ENCODE peak calls at places on chromosomes 6 and 20, in seven cellular contexts. N is cardiac fibroblast, M is osteocyte, S is lung, Q is brain microvascular endothelial cell, G is left ventricle myocardium inferior, F is Caco-2. O is an unnamed sample.

GRCh38 chr6:89385156-89385667 is 26.9 kb downstream of the RRAGD start:
- DNase-seq in S (no peak), F (no peak), Q (no peak), G (no peak), N (peak), M (no peak), O (no peak)

GRCh38 chr20:54043044-54043967 is 27.1 kb downstream of the BCAS1 start:
- DNase-seq in G (no peak), N (no peak), F (no peak), S (no peak), M (no peak), Q (no peak), O (no peak)

GRCh38 chr6:168272379-168273011 is 47.1 kb downstream of the DACT2 start:
- DNase-seq in S (no peak), N (no peak), Q (no peak), M (no peak), F (no peak), G (no peak), O (no peak)

GRCh38 chr20:56212071-56212470 is 36.5 kb upstream of the MC3R start:
- DNase-seq in Q (no peak), N (no peak), F (no peak), M (no peak), S (no peak), G (no peak), O (no peak)

GRCh38 chr6:24339932-24340331 is 17.9 kb downstream of the DCDC2 start:
- DNase-seq in Q (no peak), N (no peak), G (no peak), F (no peak), S (no peak), M (no peak), O (no peak)

GRCh38 chr6:108947114-108947854 is 99.1 kb downstream of the ARMC2 start:
- DNase-seq in S (no peak), N (peak), G (no peak), F (no peak), M (no peak), Q (peak), O (no peak)

GRCh38 chr6:142013286-142013685 is 119.4 kb upstream of the GJE1 start:
- DNase-seq in F (no peak), G (no peak), M (no peak), N (peak), Q (peak), S (no peak), O (no peak)

GRCh38 chr6:15996030-15996429 is 132.9 kb upstream of the MYLIP start:
- DNase-seq in G (no peak), N (no peak), M (no peak), S (no peak), F (no peak), Q (peak), O (no peak)

GRCh38 chr6:44657201-44657824 is 269.8 kb downstream of the CDC5L start:
- DNase-seq in G (no peak), S (no peak), N (no peak), Q (peak), M (no peak), F (no peak), O (no peak)

GRCh38 chr6:166313255-166314070 is 5.3 kb upstream of the PRR18 start:
- DNase-seq in N (peak), S (no peak), M (no peak), Q (no peak), F (no peak), G (no peak), O (peak)

GRCh38 chr6:44062771-44063560 is 64.3 kb downstream of the MRPL14 start:
- DNase-seq in M (no peak), N (no peak), S (no peak), F (no peak), G (no peak), Q (no peak), O (no peak)

GRCh38 chr20:38148328-38149102 is 16.6 kb downstream of the TGM2 start:
- DNase-seq in G (peak), N (no peak), F (no peak), S (no peak), M (no peak), Q (no peak), O (no peak)

GRCh38 chr20:3045816-3046676 is at the start of gene MRPS26:
- DNase-seq in N (peak), Q (peak), S (peak), F (peak), G (peak), M (peak), O (peak)

GRCh38 chr6:127120109-127120786 is 1.8 kb downstream of the RSPO3 start:
- DNase-seq in Q (no peak), S (no peak), F (no peak), M (no peak), G (no peak), N (no peak), O (peak)

GRCh38 chr6:109772961-109773431 is 81.9 kb downstream of the FIG4 start:
- DNase-seq in S (no peak), F (no peak), G (peak), Q (peak), M (no peak), N (peak), O (no peak)

GRCh38 chr6:127582777-127583462 is 5.9 kb downstream of the C6orf58 start:
- DNase-seq in G (no peak), F (no peak), Q (peak), M (no peak), S (no peak), N (peak), O (no peak)

DNA sequence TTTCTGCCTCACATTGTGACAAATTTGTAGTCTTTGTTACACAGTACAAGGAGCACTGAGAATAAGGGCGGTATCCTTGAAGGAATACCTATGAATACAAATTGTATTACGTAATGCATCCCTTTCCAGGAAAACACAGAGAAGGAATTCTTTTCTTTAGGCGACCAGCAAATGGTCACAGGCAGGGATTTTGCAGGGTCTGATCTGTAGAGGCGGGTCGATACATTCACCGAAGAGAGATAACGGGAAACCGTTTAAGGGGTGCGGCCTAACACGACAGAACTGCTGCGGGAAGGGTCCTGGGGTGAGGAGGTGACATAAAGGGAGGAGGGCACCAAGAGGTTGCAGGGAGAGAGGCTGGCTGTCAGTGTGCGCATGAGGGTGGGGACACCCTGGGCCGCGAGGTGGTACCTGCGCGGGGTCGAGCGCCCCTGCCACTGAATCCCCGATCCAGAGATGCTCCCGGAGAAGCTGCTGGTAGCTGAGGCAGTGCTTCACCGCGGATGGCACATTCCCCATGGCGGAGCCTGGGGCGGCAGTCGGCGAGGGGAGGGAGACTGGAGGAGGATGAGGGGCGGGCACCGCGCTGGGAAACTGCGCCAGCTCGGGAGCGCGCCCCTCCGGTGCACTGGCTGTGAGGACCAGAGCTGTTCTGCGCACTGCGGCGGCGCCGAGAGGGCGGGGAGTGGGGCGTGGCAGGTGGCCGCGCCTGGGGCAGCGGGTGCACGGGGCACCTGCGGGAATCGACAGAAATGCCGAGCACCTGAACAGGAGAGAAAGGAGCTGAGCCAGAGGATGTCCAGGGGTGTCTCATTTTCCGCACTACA is at the start of gene HMGCLL1:
- DNase-seq in S (peak), M (peak), F (peak), N (no peak), G (peak), Q (peak), O (peak)
- TF ChIP-seq CTCF in S (no peak), M (no peak), F (no peak), N (no peak), G (no peak), Q (no peak), O (no peak)

DNA sequence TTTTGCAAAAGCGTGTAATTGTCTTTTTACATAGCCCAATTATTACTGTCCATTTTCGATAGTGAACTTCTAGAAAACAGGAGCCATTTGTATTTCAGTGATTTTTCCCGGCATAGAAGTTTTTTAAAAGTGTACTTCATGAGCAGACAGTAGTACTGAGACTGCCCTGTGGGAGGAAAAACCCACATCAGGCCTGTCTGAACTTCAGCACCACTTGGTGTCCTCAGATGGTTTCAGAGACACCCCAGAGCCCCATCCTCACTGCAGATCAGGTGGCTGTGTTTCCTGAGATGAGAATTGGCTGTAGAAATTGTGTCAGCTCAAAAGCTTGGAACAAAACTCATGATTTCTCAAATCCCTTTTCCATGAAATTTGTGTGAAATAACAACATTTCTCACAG is 110.1 kb upstream of the RIN2 start:
- DNase-seq in M (no peak), N (no peak), S (no peak), Q (no peak), G (no peak), F (no peak), O (no peak)
- TF ChIP-seq CTCF in M (no peak), N (no peak), S (no peak), Q (no peak), G (no peak), F (no peak), O (no peak)

GRCh38 chr20:21559305-21559704 is 45.4 kb upstream of the NKX2-2 start:
- DNase-seq in F (no peak), S (no peak), Q (no peak), N (no peak), M (no peak), G (no peak), O (no peak)
- TF ChIP-seq CTCF in F (no peak), S (no peak), Q (no peak), N (no peak), M (no peak), G (no peak), O (no peak)

GRCh38 chr6:99425647-99426453 is 742 bp upstream of the PNISR start:
- DNase-seq in Q (peak), N (peak), S (peak), M (peak), F (peak), G (peak), O (peak)
- TF ChIP-seq CTCF in Q (peak), N (peak), S (no peak), M (peak), F (peak), G (peak), O (peak)

DNA sequence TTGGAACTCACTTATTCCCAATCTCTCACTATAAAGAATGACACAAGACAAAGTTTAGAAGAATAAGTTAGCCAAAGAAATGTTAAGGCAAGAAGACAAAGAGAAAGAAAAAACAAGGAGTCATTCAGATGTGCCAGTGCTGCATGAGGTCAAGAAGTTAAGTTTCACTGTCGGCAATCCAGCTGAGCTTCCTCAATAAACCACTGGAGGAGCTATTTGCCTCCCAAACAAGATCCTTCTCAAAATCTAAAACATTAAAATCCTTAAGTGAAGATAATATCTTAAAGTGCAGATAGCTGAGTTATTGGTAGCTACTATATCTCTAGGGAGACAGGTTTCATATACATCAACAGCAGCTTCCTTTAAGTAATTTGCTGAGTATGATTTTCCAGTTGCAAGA is 512.3 kb downstream of the HDGFL1 start:
- DNase-seq in F (no peak), G (no peak), M (no peak), Q (no peak), S (no peak), N (peak), O (no peak)
- TF ChIP-seq CTCF in F (no peak), G (no peak), M (peak), Q (peak), S (no peak), N (peak), O (no peak)